ENCODE peak calls at places on chromosomes 7 and 10, in six cellular contexts. M is fibroblast of lung; U is CD4-positive, CD25-positive, alpha-beta regulatory T cell; N is neuronal stem cell; A is H1; X is endodermal cell. W is an unnamed sample.

GRCh38 chr7:55107946-55108345 is 89.1 kb downstream of the EGFR start:
- DNase-seq in M (no peak), U (no peak), N (no peak), A (no peak), X (no peak), W (no peak)

GRCh38 chr10:73591935-73592699 is 975 bp upstream of the USP54 start:
- DNase-seq in M (peak), U (peak), N (peak), A (peak), X (peak), W (no peak)

GRCh38 chr7:105224884-105225651 is 163.7 kb downstream of the SRPK2 start:
- DNase-seq in M (peak), U (peak), N (no peak), A (no peak), X (no peak), W (no peak)

GRCh38 chr10:52879181-52879607 is 106.6 kb upstream of the MBL2 start:
- DNase-seq in M (no peak), U (no peak), N (no peak), A (no peak), X (no peak), W (no peak)

GRCh38 chr7:16916111-16916639 is 34.4 kb upstream of the AGR3 start:
- DNase-seq in M (peak), U (no peak), N (no peak), A (no peak), X (no peak), W (no peak)

GRCh38 chr7:140384894-140385650 is 13.3 kb downstream of the SLC37A3 start:
- DNase-seq in M (no peak), U (no peak), N (no peak), A (no peak), X (no peak), W (no peak)

GRCh38 chr10:73865459-73866442 is 8.6 kb downstream of the CAMK2G start:
- DNase-seq in M (no peak), U (peak), N (no peak), A (no peak), X (no peak), W (no peak)

GRCh38 chr10:70337201-70337651 is 45.2 kb downstream of the LRRC20 start:
- DNase-seq in M (peak), U (no peak), N (no peak), A (no peak), X (peak), W (no peak)

GRCh38 chr7:30469303-30469702 is 9.3 kb downstream of the NOD1 start:
- DNase-seq in M (peak), U (no peak), N (peak), A (peak), X (peak), W (peak)

GRCh38 chr7:78125884-78126283 is 327.3 kb downstream of the PHTF2 start:
- DNase-seq in M (peak), U (no peak), N (no peak), A (no peak), X (no peak), W (no peak)

GRCh38 chr10:86964847-86965190 is 3.5 kb upstream of the ADIRF start:
- DNase-seq in M (no peak), U (no peak), N (no peak), A (no peak), X (no peak), W (no peak)

GRCh38 chr10:94133239-94133638 is 139.5 kb downstream of the PLCE1 start:
- DNase-seq in M (no peak), U (no peak), N (no peak), A (no peak), X (no peak), W (no peak)

GRCh38 chr7:55087521-55087961 is 68.7 kb downstream of the EGFR start:
- DNase-seq in M (no peak), U (no peak), N (no peak), A (no peak), X (peak), W (no peak)

GRCh38 chr10:132881186-132881920 is 61.0 kb downstream of the CFAP46 start:
- DNase-seq in M (no peak), U (no peak), N (no peak), A (no peak), X (no peak), W (no peak)

GRCh38 chr10:20271490-20271889 is 455.3 kb downstream of the PLXDC2 start:
- DNase-seq in M (no peak), U (no peak), N (no peak), A (no peak), X (no peak), W (no peak)

GRCh38 chr7:44103941-44104879 is at the start of gene AEBP1:
- DNase-seq in M (no peak), U (peak), N (peak), A (no peak), X (peak), W (no peak)

GRCh38 chr7:44103566-44103940 is 592 bp upstream of the AEBP1 start:
- DNase-seq in M (no peak), U (no peak), N (no peak), A (no peak), X (no peak), W (no peak)

GRCh38 chr7:44106311-44107065 is 2.3 kb downstream of the AEBP1 start:
- DNase-seq in M (no peak), U (no peak), N (no peak), A (no peak), X (no peak), W (no peak)

GRCh38 chr7:44105832-44106231 is 1.7 kb downstream of the AEBP1 start:
- DNase-seq in M (no peak), U (no peak), N (no peak), A (no peak), X (no peak), W (no peak)

DNA sequence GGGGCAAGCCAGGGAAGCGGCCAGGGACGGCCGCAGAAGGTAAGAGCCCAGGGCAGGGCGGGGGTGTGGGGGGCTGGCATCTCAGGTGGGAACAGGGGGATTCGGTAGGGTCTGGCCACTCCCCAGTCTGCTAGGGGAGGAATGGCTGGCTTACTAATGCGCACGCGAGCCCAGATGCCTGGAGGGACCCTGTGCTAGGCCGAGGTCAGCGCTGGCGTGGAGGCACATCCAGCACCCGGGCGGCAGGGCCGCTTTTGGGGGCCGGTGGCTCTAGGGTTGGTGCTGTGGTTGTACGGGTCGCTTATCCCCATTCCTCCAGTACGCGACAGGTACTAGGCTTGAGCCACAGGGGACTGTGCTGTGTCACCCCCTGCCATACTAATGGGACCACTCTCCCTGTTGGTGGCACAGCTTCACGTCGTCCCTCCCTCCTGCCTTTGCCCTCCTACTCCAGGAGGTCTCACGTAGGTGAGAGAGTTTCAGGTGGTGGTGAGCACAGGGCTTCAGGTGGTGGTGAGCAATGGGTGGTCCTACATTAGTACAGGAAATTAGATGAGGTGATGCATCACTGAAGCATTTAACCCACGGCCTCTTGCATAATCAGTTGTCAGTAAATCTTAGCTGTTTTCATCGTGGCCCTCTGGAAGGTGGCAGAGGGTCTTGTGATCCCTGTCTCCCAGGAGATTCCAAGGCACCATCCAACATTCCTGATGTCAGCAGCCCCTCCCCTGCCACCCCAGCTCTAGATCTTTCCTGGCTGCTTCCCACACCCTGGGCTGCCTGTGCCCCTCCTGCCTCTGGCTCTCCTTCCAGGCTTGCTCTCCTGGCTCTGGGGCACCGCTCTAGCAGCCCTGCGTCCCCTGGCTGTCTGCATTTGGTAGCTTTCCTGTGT is 981 bp downstream of the AEBP1 start:
- DNase-seq in M (peak), U (no peak), N (peak), A (no peak), X (peak), W (no peak)
- H3K27ac ChIP-seq in M (peak), U (no peak), N (no peak), A (no peak), X (no peak), W (no peak)

GRCh38 chr7:106421181-106421762 is 136.5 kb upstream of the NAMPT start:
- DNase-seq in M (peak), U (no peak), N (no peak), A (no peak), X (no peak), W (no peak)
- H3K27ac ChIP-seq in M (peak), U (no peak), N (no peak), A (no peak), X (no peak), W (no peak)

GRCh38 chr10:113476191-113476590 is 76.7 kb upstream of the HABP2 start:
- DNase-seq in M (no peak), U (no peak), N (no peak), A (no peak), X (no peak), W (no peak)

GRCh38 chr10:113476673-113477072 is 76.2 kb upstream of the HABP2 start:
- DNase-seq in M (no peak), U (no peak), N (no peak), A (no peak), X (no peak), W (no peak)

GRCh38 chr10:113474756-113475155 is 78.1 kb upstream of the HABP2 start:
- DNase-seq in M (no peak), U (no peak), N (no peak), A (no peak), X (no peak), W (no peak)

GRCh38 chr10:113473851-113474250 is 79.0 kb upstream of the HABP2 start:
- DNase-seq in M (no peak), U (no peak), N (no peak), A (no peak), X (no peak), W (no peak)

DNA sequence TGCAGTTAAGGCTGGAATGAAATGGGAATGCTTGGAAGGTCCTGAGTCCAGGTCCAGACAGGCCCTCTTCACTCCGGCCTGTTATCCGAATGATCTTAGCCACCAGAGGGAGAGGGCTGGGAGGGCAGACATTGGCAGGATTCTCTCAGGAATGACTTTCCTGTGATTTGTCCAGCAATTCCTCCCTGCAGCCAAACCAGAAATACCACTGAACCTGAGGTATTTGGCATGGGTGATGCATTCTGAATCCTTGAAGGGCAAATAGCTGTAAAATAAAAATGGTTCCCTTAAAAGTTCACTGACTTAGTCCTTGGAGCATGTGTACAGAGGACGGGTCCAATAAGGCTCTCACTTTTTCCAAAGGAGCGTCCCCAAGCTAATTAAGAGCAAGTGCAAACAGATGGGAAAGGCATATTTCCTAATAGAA is 77.5 kb upstream of the HABP2 start:
- DNase-seq in M (no peak), U (no peak), N (no peak), A (no peak), X (no peak), W (no peak)
- H3K27ac ChIP-seq in M (no peak), U (no peak), N (no peak), A (no peak), X (no peak), W (no peak)

DNA sequence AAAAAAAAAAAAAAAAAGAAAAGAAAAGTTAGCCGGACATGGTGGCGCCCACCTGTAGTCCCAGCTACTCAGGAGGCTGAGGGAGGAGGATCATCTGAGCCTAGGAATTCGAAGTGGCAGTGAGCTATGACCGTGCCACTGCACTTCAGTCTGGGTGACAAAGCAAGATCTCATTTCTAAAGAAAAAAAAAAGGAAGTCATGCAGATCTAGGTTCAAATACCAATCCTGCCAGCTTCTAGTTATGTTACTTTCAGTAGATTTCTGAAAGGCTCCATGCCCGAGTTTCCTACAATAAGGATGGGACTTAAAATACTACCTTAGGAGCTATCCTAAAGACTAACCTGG is 4.5 kb downstream of the ZC3HAV1 start:
- DNase-seq in M (no peak), U (peak), N (no peak), A (no peak), X (no peak), W (no peak)
- H3K27ac ChIP-seq in M (no peak), U (peak), N (no peak), A (no peak), X (no peak), W (no peak)

GRCh38 chr10:120048358-120048757 is 155.8 kb downstream of the SEC23IP start:
- DNase-seq in M (no peak), U (no peak), N (no peak), A (no peak), X (no peak), W (no peak)

GRCh38 chr10:120052964-120053363 is 160.4 kb downstream of the SEC23IP start:
- DNase-seq in M (no peak), U (no peak), N (no peak), A (no peak), X (no peak), W (no peak)
- H3K27ac ChIP-seq in M (no peak), U (no peak), N (no peak), A (no peak), X (no peak), W (no peak)

GRCh38 chr10:79491171-79491835 is 21.0 kb upstream of the EIF5AL1 start:
- DNase-seq in M (no peak), U (no peak), N (no peak), A (no peak), X (peak), W (no peak)

GRCh38 chr10:79487296-79488194 is 24.8 kb upstream of the EIF5AL1 start:
- DNase-seq in M (peak), U (peak), N (peak), A (peak), X (peak), W (peak)

GRCh38 chr10:79490400-79491081 is 21.8 kb upstream of the EIF5AL1 start:
- DNase-seq in M (peak), U (no peak), N (no peak), A (no peak), X (peak), W (no peak)

GRCh38 chr10:79488870-79489269 is 23.5 kb upstream of the EIF5AL1 start:
- DNase-seq in M (no peak), U (peak), N (no peak), A (no peak), X (peak), W (no peak)

GRCh38 chr10:79488303-79488702 is 24.0 kb upstream of the EIF5AL1 start:
- DNase-seq in M (peak), U (no peak), N (no peak), A (no peak), X (peak), W (no peak)
- H3K27ac ChIP-seq in M (peak), U (no peak), N (no peak), A (no peak), X (no peak), W (no peak)

DNA sequence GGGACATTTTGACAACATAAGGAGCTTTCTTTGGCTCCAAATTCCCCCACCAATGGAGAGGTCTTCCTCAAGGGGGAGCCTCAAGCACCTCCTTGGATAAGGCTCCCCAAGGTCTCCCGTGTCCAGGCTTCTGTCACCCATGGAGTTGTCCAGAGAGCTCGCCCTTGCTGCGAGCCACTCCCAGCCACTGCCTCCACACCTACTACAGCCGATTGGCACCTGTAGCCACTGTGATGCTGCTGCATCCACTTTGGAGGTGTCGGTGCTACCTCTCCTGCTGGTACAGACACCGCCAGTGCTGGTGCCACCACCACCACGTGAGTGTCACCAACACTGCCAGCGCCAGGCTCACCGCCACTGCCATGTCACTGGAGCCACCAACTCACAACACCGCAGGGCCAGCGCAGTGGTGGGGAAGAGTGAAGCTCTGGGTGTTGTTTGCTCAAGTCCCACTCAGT is 22.1 kb upstream of the ENO4 start:
- DNase-seq in M (no peak), U (no peak), N (no peak), A (no peak), X (peak), W (no peak)
- H3K27ac ChIP-seq in M (no peak), U (no peak), N (no peak), A (no peak), X (no peak), W (no peak)

DNA sequence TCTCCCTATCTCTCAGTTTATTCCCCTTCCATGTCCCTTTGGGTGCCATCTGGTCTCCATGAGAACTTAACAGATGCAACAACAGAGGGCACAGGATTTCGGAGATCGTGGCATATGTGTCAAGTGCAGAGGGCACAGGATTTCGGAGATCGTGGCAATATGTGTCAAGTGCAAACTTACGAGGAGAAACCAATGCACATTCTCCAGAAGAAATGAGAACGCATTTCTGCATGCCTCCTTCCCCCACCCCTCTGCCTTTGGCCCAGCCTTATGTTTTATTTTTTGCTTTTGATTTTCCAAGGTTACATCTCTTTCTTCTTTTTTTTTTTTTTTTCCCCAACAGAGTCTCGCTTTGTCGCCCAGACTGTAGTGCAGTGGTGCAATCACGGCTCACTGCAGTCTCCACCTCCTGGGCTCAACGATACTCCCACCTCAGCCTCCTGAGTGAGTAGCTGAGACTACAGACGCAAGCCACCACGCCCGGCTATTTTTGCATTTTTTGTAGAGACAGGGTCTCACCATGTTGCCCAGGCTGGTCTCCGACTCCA is 580 bp upstream of the ANKRD26 start:
- DNase-seq in M (no peak), U (no peak), N (no peak), A (no peak), X (no peak), W (no peak)
- H3K27ac ChIP-seq in M (peak), U (peak), N (no peak), A (no peak), X (no peak), W (no peak)

GRCh38 chr10:74953214-74953613 is 126.8 kb downstream of the KAT6B start:
- DNase-seq in M (no peak), U (no peak), N (no peak), A (no peak), X (no peak), W (no peak)

GRCh38 chr10:74949843-74950765 is 123.7 kb downstream of the KAT6B start:
- DNase-seq in M (peak), U (no peak), N (no peak), A (no peak), X (no peak), W (no peak)

GRCh38 chr10:74949024-74949423 is 122.6 kb downstream of the KAT6B start:
- DNase-seq in M (peak), U (no peak), N (no peak), A (no peak), X (no peak), W (no peak)

GRCh38 chr10:74947781-74948401 is 121.5 kb downstream of the KAT6B start:
- DNase-seq in M (no peak), U (no peak), N (no peak), A (no peak), X (no peak), W (no peak)

GRCh38 chr10:74949434-74949833 is 123.0 kb downstream of the KAT6B start:
- DNase-seq in M (peak), U (peak), N (no peak), A (no peak), X (no peak), W (no peak)
- H3K27ac ChIP-seq in M (no peak), U (no peak), N (no peak), A (no peak), X (no peak), W (no peak)